ENCODE peak calls at places on chromosomes 11 and 22, in ten cellular contexts. One of them, this sample, is unnamed. For H3K4me1, the result is how much of the 10 kb centered on the place peaks cover.

GRCh38 chr11:1922411-1923113 is 3.1 kb downstream of the TNNT3 start:
- DNase-seq in H9: no peak
- DNase-seq in GM23338: no peak
- DNase-seq in fibroblast of lung: no peak
- DNase-seq in endothelial cell of umbilical vein: no peak
- DNase-seq in HCT116: no peak
- DNase-seq in PC-9: no peak
- DNase-seq in IMR-90: no peak
- DNase-seq in neural progenitor cell: peak
- DNase-seq in trophoblast cell: no peak
- DNase-seq in this sample: no peak

GRCh38 chr22:21641417-21641794 is 696 bp upstream of the SDF2L1 start:
- DNase-seq in GM23338: peak
- DNase-seq in neural progenitor cell: peak
- DNase-seq in PC-9: peak
- DNase-seq in fibroblast of lung: peak
- DNase-seq in endothelial cell of umbilical vein: peak
- DNase-seq in IMR-90: peak
- DNase-seq in HCT116: no peak
- DNase-seq in trophoblast cell: peak
- DNase-seq in H9: peak
- DNase-seq in this sample: no peak

GRCh38 chr11:70064726-70065317 is 13.3 kb upstream of the ANO1 start:
- DNase-seq in HCT116: no peak
- DNase-seq in GM23338: no peak
- DNase-seq in endothelial cell of umbilical vein: no peak
- DNase-seq in PC-9: peak
- DNase-seq in IMR-90: no peak
- DNase-seq in neural progenitor cell: no peak
- DNase-seq in trophoblast cell: no peak
- DNase-seq in fibroblast of lung: no peak
- DNase-seq in H9: peak
- DNase-seq in this sample: no peak

GRCh38 chr11:128496249-128496648 is 91.1 kb downstream of the ETS1 start:
- DNase-seq in fibroblast of lung: no peak
- DNase-seq in HCT116: no peak
- DNase-seq in endothelial cell of umbilical vein: no peak
- DNase-seq in trophoblast cell: no peak
- DNase-seq in PC-9: no peak
- DNase-seq in IMR-90: no peak
- DNase-seq in GM23338: no peak
- DNase-seq in H9: no peak
- DNase-seq in neural progenitor cell: no peak
- DNase-seq in this sample: no peak

GRCh38 chr22:43592470-43592869 is 180.7 kb downstream of the MPPED1 start:
- DNase-seq in endothelial cell of umbilical vein: no peak
- DNase-seq in neural progenitor cell: peak
- DNase-seq in GM23338: peak
- DNase-seq in PC-9: peak
- DNase-seq in trophoblast cell: no peak
- DNase-seq in IMR-90: peak
- DNase-seq in fibroblast of lung: no peak
- DNase-seq in H9: peak
- DNase-seq in HCT116: no peak
- DNase-seq in this sample: no peak

GRCh38 chr11:5196731-5197130 is 3.8 kb downstream of the OR51V1 start:
- DNase-seq in PC-9: no peak
- DNase-seq in neural progenitor cell: no peak
- DNase-seq in endothelial cell of umbilical vein: no peak
- DNase-seq in fibroblast of lung: no peak
- DNase-seq in HCT116: no peak
- DNase-seq in H9: no peak
- DNase-seq in trophoblast cell: no peak
- DNase-seq in GM23338: peak
- DNase-seq in IMR-90: peak
- DNase-seq in this sample: no peak

GRCh38 chr11:73387594-73388021 is 11.4 kb downstream of the RELT start:
- DNase-seq in GM23338: peak
- DNase-seq in HCT116: no peak
- DNase-seq in trophoblast cell: no peak
- DNase-seq in fibroblast of lung: peak
- DNase-seq in H9: no peak
- DNase-seq in endothelial cell of umbilical vein: no peak
- DNase-seq in neural progenitor cell: peak
- DNase-seq in IMR-90: no peak
- DNase-seq in PC-9: no peak
- DNase-seq in this sample: no peak

GRCh38 chr11:44149651-44150050 is 54.2 kb downstream of the EXT2 start:
- DNase-seq in IMR-90: peak
- DNase-seq in neural progenitor cell: no peak
- DNase-seq in PC-9: no peak
- DNase-seq in trophoblast cell: no peak
- DNase-seq in GM23338: no peak
- DNase-seq in H9: no peak
- DNase-seq in fibroblast of lung: peak
- DNase-seq in HCT116: no peak
- DNase-seq in endothelial cell of umbilical vein: peak
- DNase-seq in this sample: no peak

GRCh38 chr11:62538470-62539237 is 8.0 kb downstream of the AHNAK start:
- DNase-seq in GM23338: no peak
- DNase-seq in fibroblast of lung: no peak
- DNase-seq in IMR-90: no peak
- DNase-seq in endothelial cell of umbilical vein: no peak
- DNase-seq in neural progenitor cell: no peak
- DNase-seq in trophoblast cell: no peak
- DNase-seq in HCT116: no peak
- DNase-seq in H9: no peak
- DNase-seq in PC-9: no peak
- DNase-seq in this sample: peak

GRCh38 chr11:116529681-116530080 is 243.1 kb downstream of the BUD13 start:
- DNase-seq in HCT116: no peak
- DNase-seq in endothelial cell of umbilical vein: no peak
- DNase-seq in PC-9: no peak
- DNase-seq in H9: no peak
- DNase-seq in GM23338: no peak
- DNase-seq in trophoblast cell: no peak
- DNase-seq in neural progenitor cell: no peak
- DNase-seq in IMR-90: no peak
- DNase-seq in fibroblast of lung: no peak
- DNase-seq in this sample: no peak

GRCh38 chr11:88629496-88629895 is 292.0 kb upstream of the CTSC start:
- DNase-seq in IMR-90: peak
- DNase-seq in endothelial cell of umbilical vein: no peak
- DNase-seq in fibroblast of lung: no peak
- DNase-seq in HCT116: no peak
- DNase-seq in neural progenitor cell: no peak
- DNase-seq in GM23338: no peak
- DNase-seq in trophoblast cell: peak
- DNase-seq in H9: no peak
- DNase-seq in PC-9: no peak
- DNase-seq in this sample: no peak

GRCh38 chr11:115266066-115266465 is 238.1 kb downstream of the CADM1 start:
- DNase-seq in IMR-90: no peak
- DNase-seq in GM23338: no peak
- DNase-seq in trophoblast cell: no peak
- DNase-seq in neural progenitor cell: no peak
- DNase-seq in endothelial cell of umbilical vein: no peak
- DNase-seq in fibroblast of lung: no peak
- DNase-seq in H9: no peak
- DNase-seq in PC-9: no peak
- DNase-seq in HCT116: no peak
- DNase-seq in this sample: no peak

GRCh38 chr22:20494978-20495860 is at the start of gene KLHL22:
- DNase-seq in PC-9: no peak
- DNase-seq in neural progenitor cell: no peak
- DNase-seq in fibroblast of lung: peak
- DNase-seq in endothelial cell of umbilical vein: peak
- DNase-seq in GM23338: peak
- DNase-seq in IMR-90: peak
- DNase-seq in HCT116: no peak
- DNase-seq in trophoblast cell: peak
- DNase-seq in H9: peak
- DNase-seq in this sample: peak

DNA sequence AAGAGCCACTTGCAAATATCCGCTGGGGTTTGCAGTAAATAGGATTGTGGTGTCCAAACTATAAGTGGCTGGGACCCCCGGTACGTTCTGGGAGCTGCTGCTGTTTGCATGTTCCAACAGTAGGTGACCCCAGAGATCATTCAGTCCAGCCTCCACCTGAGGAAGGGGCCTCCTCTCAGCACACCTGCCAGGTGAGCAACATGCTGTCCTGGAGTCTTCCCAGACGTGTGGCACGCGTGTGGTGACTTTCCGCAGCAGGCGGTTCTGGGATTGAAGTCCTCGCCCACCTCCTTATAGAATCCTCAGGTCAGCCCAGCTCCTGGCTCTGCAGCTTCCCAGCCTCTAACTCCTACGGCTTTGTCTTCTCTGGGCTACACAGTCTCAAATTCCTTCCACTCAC is 6.7 kb downstream of the P2RX3 start:
- DNase-seq in IMR-90: no peak
- DNase-seq in endothelial cell of umbilical vein: no peak
- DNase-seq in GM23338: no peak
- DNase-seq in H9: no peak
- DNase-seq in neural progenitor cell: no peak
- DNase-seq in PC-9: no peak
- DNase-seq in fibroblast of lung: no peak
- DNase-seq in trophoblast cell: no peak
- DNase-seq in HCT116: no peak
- DNase-seq in this sample: no peak
- H2AFZ ChIP-seq in IMR-90: no peak
- H2AFZ ChIP-seq in endothelial cell of umbilical vein: peak
- H2AFZ ChIP-seq in GM23338: peak
- H2AFZ ChIP-seq in H9: no peak
- H2AFZ ChIP-seq in neural progenitor cell: peak
- H2AFZ ChIP-seq in PC-9: no peak
- H2AFZ ChIP-seq in fibroblast of lung: no peak
- H2AFZ ChIP-seq in trophoblast cell: no peak
- H2AFZ ChIP-seq in HCT116: peak
- H2AFZ ChIP-seq in this sample: peak

GRCh38 chr22:46770726-46771125 is 8.3 kb downstream of the TBC1D22A start:
- DNase-seq in neural progenitor cell: no peak
- DNase-seq in endothelial cell of umbilical vein: peak
- DNase-seq in PC-9: no peak
- DNase-seq in H9: no peak
- DNase-seq in GM23338: no peak
- DNase-seq in trophoblast cell: peak
- DNase-seq in HCT116: no peak
- DNase-seq in fibroblast of lung: no peak
- DNase-seq in IMR-90: no peak
- DNase-seq in this sample: peak
- H3K4me1 ChIP-seq in neural progenitor cell: under half
- H3K4me1 ChIP-seq in endothelial cell of umbilical vein: under half
- H3K4me1 ChIP-seq in PC-9: under half
- H3K4me1 ChIP-seq in H9: under half
- H3K4me1 ChIP-seq in GM23338: under half
- H3K4me1 ChIP-seq in trophoblast cell: under half
- H3K4me1 ChIP-seq in HCT116: under half
- H3K4me1 ChIP-seq in fibroblast of lung: under half
- H3K4me1 ChIP-seq in IMR-90: under half
- H3K4me1 ChIP-seq in this sample: half or more

DNA sequence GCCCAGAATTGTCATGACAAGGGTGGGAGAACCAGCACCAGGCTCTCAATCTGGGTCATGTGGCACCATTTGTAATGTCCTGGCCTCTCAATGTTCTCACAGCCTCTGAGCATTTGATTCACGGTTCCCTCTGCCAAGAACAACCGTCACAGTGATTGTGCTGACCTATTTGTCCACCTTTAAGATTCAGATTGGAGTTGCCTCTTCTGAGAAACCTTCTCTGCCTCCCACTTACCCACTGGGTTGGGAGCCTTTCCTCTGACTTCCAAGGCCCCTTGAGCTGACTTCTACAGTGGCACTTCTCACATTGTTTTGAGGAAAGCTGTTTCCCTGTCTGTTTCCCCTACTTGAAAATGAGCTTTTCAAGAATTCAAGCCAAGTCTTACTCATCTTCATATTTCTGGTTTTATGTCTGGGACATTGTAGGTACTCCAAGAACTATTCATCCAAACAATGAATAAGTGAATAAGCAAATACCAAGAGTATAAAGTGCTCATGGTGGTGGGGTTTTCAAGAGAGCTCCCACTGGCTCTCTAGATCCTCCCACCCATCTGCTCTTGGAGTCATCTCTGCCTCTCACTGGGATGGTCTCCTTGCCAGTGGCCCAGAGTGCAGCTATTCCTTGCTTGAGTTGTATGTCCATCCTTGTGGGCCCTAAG is 126.4 kb upstream of the E2F8 start:
- DNase-seq in H9: no peak
- DNase-seq in IMR-90: peak
- DNase-seq in HCT116: no peak
- DNase-seq in PC-9: no peak
- DNase-seq in GM23338: no peak
- DNase-seq in neural progenitor cell: no peak
- DNase-seq in endothelial cell of umbilical vein: peak
- DNase-seq in fibroblast of lung: peak
- DNase-seq in trophoblast cell: no peak
- DNase-seq in this sample: no peak
- H2AFZ ChIP-seq in H9: no peak
- H2AFZ ChIP-seq in IMR-90: peak
- H2AFZ ChIP-seq in HCT116: no peak
- H2AFZ ChIP-seq in PC-9: no peak
- H2AFZ ChIP-seq in GM23338: no peak
- H2AFZ ChIP-seq in neural progenitor cell: no peak
- H2AFZ ChIP-seq in endothelial cell of umbilical vein: peak
- H2AFZ ChIP-seq in fibroblast of lung: no peak
- H2AFZ ChIP-seq in trophoblast cell: no peak
- H2AFZ ChIP-seq in this sample: no peak

GRCh38 chr11:114161486-114162250 is 102.2 kb downstream of the ZBTB16 start:
- DNase-seq in fibroblast of lung: no peak
- DNase-seq in HCT116: no peak
- DNase-seq in endothelial cell of umbilical vein: no peak
- DNase-seq in IMR-90: no peak
- DNase-seq in GM23338: no peak
- DNase-seq in PC-9: no peak
- DNase-seq in H9: no peak
- DNase-seq in neural progenitor cell: no peak
- DNase-seq in trophoblast cell: no peak
- DNase-seq in this sample: no peak

GRCh38 chr11:114163231-114163631 is 103.7 kb downstream of the ZBTB16 start:
- DNase-seq in H9: no peak
- DNase-seq in neural progenitor cell: no peak
- DNase-seq in GM23338: no peak
- DNase-seq in HCT116: no peak
- DNase-seq in fibroblast of lung: no peak
- DNase-seq in trophoblast cell: no peak
- DNase-seq in PC-9: no peak
- DNase-seq in IMR-90: peak
- DNase-seq in endothelial cell of umbilical vein: no peak
- DNase-seq in this sample: no peak

GRCh38 chr11:114164546-114164945 is 105.0 kb downstream of the ZBTB16 start:
- DNase-seq in endothelial cell of umbilical vein: no peak
- DNase-seq in IMR-90: no peak
- DNase-seq in HCT116: no peak
- DNase-seq in trophoblast cell: no peak
- DNase-seq in H9: no peak
- DNase-seq in PC-9: no peak
- DNase-seq in neural progenitor cell: no peak
- DNase-seq in fibroblast of lung: no peak
- DNase-seq in GM23338: no peak
- DNase-seq in this sample: no peak

GRCh38 chr11:114163830-114164401 is 104.4 kb downstream of the ZBTB16 start:
- DNase-seq in trophoblast cell: no peak
- DNase-seq in fibroblast of lung: peak
- DNase-seq in IMR-90: no peak
- DNase-seq in H9: no peak
- DNase-seq in HCT116: no peak
- DNase-seq in endothelial cell of umbilical vein: peak
- DNase-seq in PC-9: no peak
- DNase-seq in GM23338: no peak
- DNase-seq in neural progenitor cell: no peak
- DNase-seq in this sample: no peak

GRCh38 chr11:114162719-114163123 is 103.2 kb downstream of the ZBTB16 start:
- DNase-seq in endothelial cell of umbilical vein: peak
- DNase-seq in IMR-90: peak
- DNase-seq in HCT116: no peak
- DNase-seq in H9: no peak
- DNase-seq in GM23338: no peak
- DNase-seq in trophoblast cell: peak
- DNase-seq in fibroblast of lung: peak
- DNase-seq in PC-9: peak
- DNase-seq in neural progenitor cell: no peak
- DNase-seq in this sample: no peak
- H3K4me1 ChIP-seq in endothelial cell of umbilical vein: half or more
- H3K4me1 ChIP-seq in IMR-90: under half
- H3K4me1 ChIP-seq in HCT116: under half
- H3K4me1 ChIP-seq in H9: under half
- H3K4me1 ChIP-seq in GM23338: under half
- H3K4me1 ChIP-seq in trophoblast cell: under half
- H3K4me1 ChIP-seq in fibroblast of lung: under half
- H3K4me1 ChIP-seq in PC-9: under half
- H3K4me1 ChIP-seq in neural progenitor cell: under half
- H3K4me1 ChIP-seq in this sample: half or more

This sample was measured in OCI-LY7.